ENCODE peak calls at places on chromosome 18, in eight cellular contexts. I is small intestine, C is H9, T is lower lobe of right lung, R is esophagus muscularis mucosa, L is AG04450, X is RWPE1, F is stomach. V is an unnamed sample.

GRCh38 chr18:3211236-3211992 is 8.4 kb downstream of the MYOM1 start:
- DNase-seq in I (no peak), C (no peak), L (no peak), X (no peak), F (no peak), T (no peak), R (peak), V (no peak)

GRCh38 chr18:3117493-3118192 is 102.1 kb downstream of the MYOM1 start:
- DNase-seq in X (peak), T (no peak), L (no peak), R (peak), F (no peak), C (no peak), I (no peak), V (no peak)

GRCh38 chr18:26181343-26181826 is 44.9 kb upstream of the TAF4B start:
- DNase-seq in T (no peak), I (no peak), X (no peak), L (no peak), C (no peak), F (no peak), R (no peak), V (no peak)

GRCh38 chr18:48975817-48976649 is 25.3 kb upstream of the SMAD7 start:
- DNase-seq in T (peak), R (no peak), C (no peak), X (peak), F (peak), I (peak), L (no peak), V (no peak)

GRCh38 chr18:41923495-41923894 is 31.5 kb upstream of the PIK3C3 start:
- DNase-seq in L (no peak), T (no peak), C (no peak), I (no peak), R (no peak), X (no peak), F (no peak), V (no peak)

GRCh38 chr18:59272971-59273935 is at the start of gene RAX:
- DNase-seq in F (no peak), X (peak), T (no peak), L (no peak), R (peak), C (peak), I (no peak), V (no peak)

GRCh38 chr18:49460958-49461601 is 635 bp upstream of the DYM start:
- DNase-seq in I (peak), L (no peak), C (no peak), F (no peak), X (no peak), T (no peak), R (no peak), V (no peak)

GRCh38 chr18:2984703-2985261 is 28.2 kb downstream of the LPIN2 start:
- DNase-seq in T (no peak), F (peak), X (no peak), R (no peak), L (no peak), C (no peak), I (peak), V (peak)

GRCh38 chr18:53093650-53094049 is 753.7 kb downstream of the DCC start:
- DNase-seq in X (no peak), F (no peak), T (no peak), R (no peak), L (no peak), I (no peak), C (no peak), V (no peak)

GRCh38 chr18:25279133-25279532 is 72.8 kb downstream of the ZNF521 start:
- DNase-seq in I (no peak), R (no peak), F (no peak), T (no peak), X (no peak), C (no peak), L (peak), V (no peak)

GRCh38 chr18:75210274-75211001 is at the start of gene TSHZ1:
- DNase-seq in I (peak), X (peak), R (peak), L (peak), T (no peak), C (peak), F (peak), V (no peak)

GRCh38 chr18:26438980-26439379 is 109.4 kb downstream of the KCTD1 start:
- DNase-seq in X (no peak), T (no peak), C (no peak), L (no peak), I (no peak), F (no peak), R (no peak), V (no peak)

GRCh38 chr18:10497350-10497749 is 28.5 kb upstream of the NAPG start:
- DNase-seq in R (no peak), T (no peak), I (no peak), C (no peak), X (no peak), L (no peak), F (no peak), V (no peak)

GRCh38 chr18:44343570-44343969 is 337.1 kb upstream of the SETBP1 start:
- DNase-seq in C (no peak), R (no peak), I (no peak), L (no peak), X (no peak), F (no peak), T (no peak), V (no peak)

GRCh38 chr18:24488824-24489493 is 28.5 kb downstream of the HRH4 start:
- DNase-seq in L (no peak), C (no peak), R (no peak), F (no peak), I (peak), T (no peak), X (peak), V (no peak)

GRCh38 chr18:3758531-3758930 is 308.6 kb downstream of the TGIF1 start:
- DNase-seq in I (no peak), R (no peak), X (peak), F (no peak), L (no peak), T (no peak), C (no peak), V (no peak)

GRCh38 chr18:62537946-62538345 is 15.1 kb downstream of the ZCCHC2 start:
- DNase-seq in R (no peak), L (no peak), X (peak), T (no peak), C (no peak), I (no peak), F (no peak), V (no peak)

GRCh38 chr18:63317982-63318881 is 1.3 kb downstream of the BCL2 start:
- DNase-seq in C (peak), I (peak), L (no peak), R (no peak), X (peak), T (peak), F (peak), V (peak)

GRCh38 chr18:23133860-23134779 is 1.2 kb upstream of the CABLES1 start:
- DNase-seq in R (no peak), I (peak), T (peak), X (peak), F (peak), L (no peak), C (peak), V (peak)

GRCh38 chr18:48896875-48897511 is 53.8 kb downstream of the SMAD7 start:
- DNase-seq in R (no peak), C (peak), T (peak), F (peak), L (no peak), I (peak), X (no peak), V (peak)

GRCh38 chr18:6435731-6436130 is 21.0 kb upstream of the L3MBTL4 start:
- DNase-seq in X (no peak), T (no peak), F (no peak), C (no peak), R (no peak), L (no peak), I (no peak), V (no peak)

GRCh38 chr18:24853076-24853475 is 392.6 kb downstream of the HRH4 start:
- DNase-seq in R (no peak), T (no peak), L (no peak), X (no peak), I (no peak), C (peak), F (no peak), V (no peak)

GRCh38 chr18:49055787-49056186 is 105.0 kb upstream of the SMAD7 start:
- DNase-seq in R (no peak), X (no peak), C (no peak), L (no peak), T (peak), I (peak), F (peak), V (peak)

GRCh38 chr18:37674570-37674969 is 109.0 kb upstream of the CELF4 start:
- DNase-seq in F (no peak), X (no peak), L (no peak), C (peak), R (no peak), I (no peak), T (no peak), V (no peak)

GRCh38 chr18:32122039-32122438 is 30.4 kb downstream of the RNF138 start:
- DNase-seq in X (no peak), F (no peak), T (no peak), I (peak), L (no peak), R (no peak), C (no peak), V (no peak)

GRCh38 chr18:78069784-78070664 is 820.4 kb downstream of the GALR1 start:
- DNase-seq in X (no peak), F (no peak), T (no peak), L (no peak), I (peak), C (no peak), R (peak), V (no peak)

GRCh38 chr18:45341454-45341853 is 273.8 kb upstream of the SLC14A2 start:
- DNase-seq in C (no peak), X (no peak), T (no peak), F (no peak), I (no peak), L (no peak), R (no peak), V (no peak)

GRCh38 chr18:67590571-67591141 is 74.1 kb upstream of the DSEL start:
- DNase-seq in T (no peak), X (no peak), L (no peak), R (no peak), F (no peak), I (no peak), C (no peak), V (no peak)

GRCh38 chr18:78884502-78884901 is 95.1 kb upstream of the SALL3 start:
- DNase-seq in L (no peak), X (no peak), C (no peak), T (no peak), F (no peak), I (no peak), R (peak), V (no peak)

GRCh38 chr18:3306391-3306790 is 44.5 kb downstream of the MYL12B start:
- DNase-seq in T (no peak), F (no peak), I (no peak), C (no peak), R (no peak), L (no peak), X (peak), V (no peak)

GRCh38 chr18:23982154-23983071 is 32.1 kb upstream of the TTC39C start:
- DNase-seq in X (no peak), L (peak), C (no peak), R (peak), F (no peak), T (no peak), I (peak), V (peak)

GRCh38 chr18:61261870-61262269 is 71.4 kb upstream of the CDH20 start:
- DNase-seq in R (no peak), T (no peak), F (no peak), L (no peak), X (no peak), C (no peak), I (no peak), V (no peak)

GRCh38 chr18:37403100-37403781 is 162.4 kb downstream of the CELF4 start:
- DNase-seq in R (no peak), X (peak), C (no peak), F (no peak), I (no peak), L (peak), T (no peak), V (no peak)

GRCh38 chr18:8140841-8141501 is 468.3 kb upstream of the RAB12 start:
- DNase-seq in C (no peak), L (no peak), R (no peak), T (no peak), I (no peak), X (peak), F (no peak), V (no peak)

GRCh38 chr18:13382990-13383821 is 164.6 kb downstream of the LDLRAD4 start:
- DNase-seq in T (no peak), I (no peak), F (no peak), X (no peak), L (no peak), C (peak), R (no peak), V (peak)
- H3K27ac ChIP-seq in T (peak), I (peak), F (peak), X (no peak), L (no peak), C (no peak), R (peak), V (peak)

GRCh38 chr18:11506871-11507270 is 102.5 kb upstream of the SLC35G4 start:
- DNase-seq in T (no peak), F (no peak), I (no peak), X (no peak), L (no peak), R (no peak), C (no peak), V (no peak)

GRCh38 chr18:11516988-11517630 is 92.3 kb upstream of the SLC35G4 start:
- DNase-seq in I (no peak), R (no peak), C (no peak), T (no peak), F (no peak), X (no peak), L (no peak), V (no peak)

GRCh38 chr18:11512096-11513030 is 97.0 kb upstream of the SLC35G4 start:
- DNase-seq in F (no peak), I (no peak), T (no peak), C (no peak), R (no peak), L (no peak), X (peak), V (no peak)

GRCh38 chr18:11514267-11514666 is 95.1 kb upstream of the SLC35G4 start:
- DNase-seq in R (no peak), F (no peak), C (no peak), L (no peak), I (no peak), T (no peak), X (no peak), V (no peak)

GRCh38 chr18:11511434-11512095 is 97.8 kb upstream of the SLC35G4 start:
- DNase-seq in T (no peak), C (no peak), L (no peak), X (no peak), I (no peak), F (no peak), R (no peak), V (no peak)
- H3K27ac ChIP-seq in T (no peak), C (no peak), L (no peak), X (no peak), I (no peak), F (no peak), R (no peak), V (no peak)

GRCh38 chr18:34608064-34608463 is 102.0 kb upstream of the DTNA start:
- DNase-seq in R (no peak), L (no peak), X (no peak), T (no peak), C (no peak), F (no peak), I (no peak), V (no peak)
- H3K27ac ChIP-seq in R (no peak), L (no peak), X (no peak), T (no peak), C (no peak), F (no peak), I (no peak), V (no peak)

GRCh38 chr18:46343456-46343855 is 239.3 kb downstream of the HAUS1 start:
- DNase-seq in R (no peak), C (no peak), L (no peak), I (no peak), X (no peak), T (no peak), F (no peak), V (peak)

GRCh38 chr18:46345181-46345465 is 240.9 kb downstream of the HAUS1 start:
- DNase-seq in I (no peak), C (no peak), R (no peak), T (no peak), L (no peak), X (no peak), F (no peak), V (no peak)

GRCh38 chr18:46343940-46344372 is 239.8 kb downstream of the HAUS1 start:
- DNase-seq in R (no peak), I (no peak), F (no peak), C (peak), X (peak), T (peak), L (no peak), V (no peak)

GRCh38 chr18:46346213-46346612 is 242.0 kb downstream of the HAUS1 start:
- DNase-seq in C (no peak), T (no peak), I (no peak), X (no peak), R (no peak), F (no peak), L (no peak), V (no peak)

GRCh38 chr18:46344416-46345180 is 240.4 kb downstream of the HAUS1 start:
- DNase-seq in I (no peak), R (no peak), F (no peak), C (no peak), T (no peak), L (no peak), X (no peak), V (no peak)
- H3K27ac ChIP-seq in I (no peak), R (no peak), F (no peak), C (no peak), T (peak), L (no peak), X (peak), V (no peak)

V was measured in right lobe of liver.